ENCODE peak calls at places on chromosomes 11 and 22, in seven cellular contexts. One of them, this sample, is unnamed.
A peak's percentile ranks its signal among the peaks of the same experiment; 100 is the strongest.

GRCh38 chr11:132962026-132962425 is 570.3 kb downstream of the OPCML start:
- DNase-seq in MM.1S: no peak
- DNase-seq in GM23338: no peak
- DNase-seq in pancreas: no peak
- DNase-seq in A549: no peak
- DNase-seq in heart left ventricle: no peak
- DNase-seq in K562: no peak
- DNase-seq in this sample: no peak

GRCh38 chr11:118532852-118533768 is 2.1 kb downstream of the TMEM25 start:
- DNase-seq in MM.1S: no peak
- DNase-seq in GM23338: no peak
- DNase-seq in pancreas: no peak
- DNase-seq in A549: no peak
- DNase-seq in heart left ventricle: no peak
- DNase-seq in K562: no peak
- DNase-seq in this sample: no peak

GRCh38 chr11:10612217-10612862 is 43.9 kb upstream of the LYVE1 start:
- DNase-seq in MM.1S: no peak
- DNase-seq in GM23338: no peak
- DNase-seq in pancreas: no peak
- DNase-seq in A549: no peak
- DNase-seq in heart left ventricle: no peak
- DNase-seq in K562: no peak
- DNase-seq in this sample: no peak

GRCh38 chr11:66082936-66083698 is 13.0 kb downstream of the PACS1 start:
- DNase-seq in MM.1S: no peak
- DNase-seq in GM23338: no peak
- DNase-seq in pancreas: peak; percentile 52
- DNase-seq in A549: no peak
- DNase-seq in heart left ventricle: no peak
- DNase-seq in K562: peak; percentile 83
- DNase-seq in this sample: no peak

GRCh38 chr22:39209756-39210155 is 35.0 kb downstream of the PDGFB start:
- DNase-seq in MM.1S: no peak
- DNase-seq in GM23338: no peak
- DNase-seq in pancreas: peak; percentile 12
- DNase-seq in A549: no peak
- DNase-seq in heart left ventricle: no peak
- DNase-seq in K562: no peak
- DNase-seq in this sample: no peak

GRCh38 chr11:47672283-47672730 is 29.9 kb upstream of the MTCH2 start:
- DNase-seq in MM.1S: no peak
- DNase-seq in GM23338: no peak
- DNase-seq in pancreas: no peak
- DNase-seq in A549: peak; percentile 57
- DNase-seq in heart left ventricle: no peak
- DNase-seq in K562: peak; percentile 82
- DNase-seq in this sample: no peak

GRCh38 chr11:4891996-4892640 is 10.4 kb downstream of the OR51T1 start:
- DNase-seq in MM.1S: no peak
- DNase-seq in GM23338: peak; percentile 16
- DNase-seq in pancreas: no peak
- DNase-seq in A549: no peak
- DNase-seq in heart left ventricle: no peak
- DNase-seq in K562: peak; percentile 38
- DNase-seq in this sample: no peak

GRCh38 chr11:8081591-8082021 is 595 bp downstream of the TUB start:
- DNase-seq in MM.1S: no peak
- DNase-seq in GM23338: no peak
- DNase-seq in pancreas: no peak
- DNase-seq in A549: peak; percentile 20
- DNase-seq in heart left ventricle: no peak
- DNase-seq in K562: no peak
- DNase-seq in this sample: no peak

GRCh38 chr11:20127671-20128527 is 32.4 kb downstream of the DBX1 start:
- DNase-seq in MM.1S: peak; percentile 73
- DNase-seq in GM23338: peak; percentile 89
- DNase-seq in pancreas: peak; percentile 54
- DNase-seq in A549: peak; percentile 70
- DNase-seq in heart left ventricle: peak; percentile 72
- DNase-seq in K562: peak; percentile 81
- DNase-seq in this sample: peak; percentile 45

GRCh38 chr11:74749965-74750296 is 1.3 kb downstream of the RNF169 start:
- DNase-seq in MM.1S: no peak
- DNase-seq in GM23338: no peak
- DNase-seq in pancreas: no peak
- DNase-seq in A549: no peak
- DNase-seq in heart left ventricle: no peak
- DNase-seq in K562: peak; percentile 14
- DNase-seq in this sample: no peak

GRCh38 chr11:10770626-10771254 is 19.7 kb downstream of the CTR9 start:
- DNase-seq in MM.1S: peak; percentile 44
- DNase-seq in GM23338: peak; percentile 78
- DNase-seq in pancreas: peak; percentile 24
- DNase-seq in A549: peak; percentile 60
- DNase-seq in heart left ventricle: peak; percentile 52
- DNase-seq in K562: peak; percentile 61
- DNase-seq in this sample: peak; percentile 40

GRCh38 chr22:47092896-47093311 is 330.5 kb downstream of the TBC1D22A start:
- DNase-seq in MM.1S: no peak
- DNase-seq in GM23338: no peak
- DNase-seq in pancreas: no peak
- DNase-seq in A549: no peak
- DNase-seq in heart left ventricle: no peak
- DNase-seq in K562: peak; percentile 16
- DNase-seq in this sample: no peak

GRCh38 chr22:49789289-49790141 is 38.2 kb downstream of the BRD1 start:
- DNase-seq in MM.1S: no peak
- DNase-seq in GM23338: no peak
- DNase-seq in pancreas: no peak
- DNase-seq in A549: no peak
- DNase-seq in heart left ventricle: peak; percentile 41
- DNase-seq in K562: no peak
- DNase-seq in this sample: peak; percentile 50
- H3K4me3 ChIP-seq in MM.1S: no peak overlapping the region
- H3K4me3 ChIP-seq in GM23338: no peak overlapping the region
- H3K4me3 ChIP-seq in pancreas: no peak overlapping the region
- H3K4me3 ChIP-seq in A549: no peak overlapping the region
- H3K4me3 ChIP-seq in heart left ventricle: peak overlapping the region; percentile 29
- H3K4me3 ChIP-seq in K562: no peak overlapping the region
- H3K4me3 ChIP-seq in this sample: peak overlapping the region; percentile 3

GRCh38 chr11:15941206-15941770 is 415.1 kb downstream of the SOX6 start:
- DNase-seq in MM.1S: no peak
- DNase-seq in GM23338: peak; percentile 80
- DNase-seq in pancreas: no peak
- DNase-seq in A549: no peak
- DNase-seq in heart left ventricle: no peak
- DNase-seq in K562: peak; percentile 76
- DNase-seq in this sample: no peak

GRCh38 chr11:15938983-15939382 is 417.4 kb downstream of the SOX6 start:
- DNase-seq in MM.1S: no peak
- DNase-seq in GM23338: no peak
- DNase-seq in pancreas: no peak
- DNase-seq in A549: no peak
- DNase-seq in heart left ventricle: no peak
- DNase-seq in K562: no peak
- DNase-seq in this sample: no peak

GRCh38 chr11:15938362-15938725 is 418.0 kb downstream of the SOX6 start:
- DNase-seq in MM.1S: no peak
- DNase-seq in GM23338: no peak
- DNase-seq in pancreas: no peak
- DNase-seq in A549: no peak
- DNase-seq in heart left ventricle: no peak
- DNase-seq in K562: no peak
- DNase-seq in this sample: no peak

GRCh38 chr11:15942126-15942525 is 414.2 kb downstream of the SOX6 start:
- DNase-seq in MM.1S: no peak
- DNase-seq in GM23338: no peak
- DNase-seq in pancreas: no peak
- DNase-seq in A549: no peak
- DNase-seq in heart left ventricle: no peak
- DNase-seq in K562: no peak
- DNase-seq in this sample: no peak

GRCh38 chr11:15940462-15941205 is 415.7 kb downstream of the SOX6 start:
- DNase-seq in MM.1S: no peak
- DNase-seq in GM23338: no peak
- DNase-seq in pancreas: no peak
- DNase-seq in A549: no peak
- DNase-seq in heart left ventricle: no peak
- DNase-seq in K562: no peak
- DNase-seq in this sample: no peak
- H3K4me1 ChIP-seq in MM.1S: no peaks in the 10 kb centered on the region
- H3K4me1 ChIP-seq in GM23338: no peaks in the 10 kb centered on the region
- H3K4me1 ChIP-seq in pancreas: no peaks in the 10 kb centered on the region
- H3K4me1 ChIP-seq in A549: no peaks in the 10 kb centered on the region
- H3K4me1 ChIP-seq in heart left ventricle: no peaks in the 10 kb centered on the region
- H3K4me1 ChIP-seq in K562: peaks cover 14% of the 10 kb centered on the region
- H3K4me1 ChIP-seq in this sample: peaks cover 5% of the 10 kb centered on the region

DNA sequence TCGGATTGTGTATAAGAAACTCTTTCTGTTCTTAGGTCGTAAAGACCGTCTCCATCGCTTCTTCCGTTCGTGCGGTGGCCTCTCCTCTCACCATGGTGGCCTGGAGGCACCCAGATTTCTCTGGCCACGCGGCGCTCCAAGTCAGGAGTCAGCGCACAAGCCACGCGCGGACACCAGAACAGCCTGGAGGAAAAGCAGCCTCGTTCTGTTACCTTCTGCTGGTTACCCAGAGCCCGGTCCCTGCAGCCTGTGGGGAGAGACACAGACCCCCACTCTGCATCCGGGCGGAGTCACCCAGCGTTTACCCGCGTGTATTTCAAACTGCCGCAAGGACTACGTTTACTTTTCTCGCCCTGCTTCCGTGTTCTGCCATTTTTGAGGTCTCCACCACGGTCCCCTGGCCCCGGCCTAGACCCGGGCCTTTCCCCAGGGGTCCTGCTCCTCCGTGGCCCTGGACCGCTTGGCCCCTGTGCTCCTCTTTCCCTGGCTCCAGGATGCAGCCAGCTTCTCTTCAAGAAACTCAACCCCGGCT is 776.1 kb downstream of the BRD1 start:
- DNase-seq in MM.1S: no peak
- DNase-seq in GM23338: no peak
- DNase-seq in pancreas: no peak
- DNase-seq in A549: no peak
- DNase-seq in heart left ventricle: no peak
- DNase-seq in K562: no peak
- DNase-seq in this sample: no peak
- H3K4me3 ChIP-seq in MM.1S: no peak overlapping the region
- H3K4me3 ChIP-seq in GM23338: no peak overlapping the region
- H3K4me3 ChIP-seq in pancreas: peak overlapping the region; percentile 33
- H3K4me3 ChIP-seq in A549: no peak overlapping the region
- H3K4me3 ChIP-seq in heart left ventricle: peak overlapping the region; percentile 55
- H3K4me3 ChIP-seq in K562: no peak overlapping the region
- H3K4me3 ChIP-seq in this sample: peak overlapping the region; percentile 3

GRCh38 chr11:102116453-102117205 is 6.4 kb downstream of the YAP1 start:
- DNase-seq in MM.1S: no peak
- DNase-seq in GM23338: no peak
- DNase-seq in pancreas: no peak
- DNase-seq in A549: peak; percentile 23
- DNase-seq in heart left ventricle: no peak
- DNase-seq in K562: no peak
- DNase-seq in this sample: no peak
- H3K4me1 ChIP-seq in MM.1S: no peaks in the 10 kb centered on the region
- H3K4me1 ChIP-seq in GM23338: peaks cover 77% of the 10 kb centered on the region
- H3K4me1 ChIP-seq in pancreas: peaks cover 19% of the 10 kb centered on the region
- H3K4me1 ChIP-seq in A549: peaks cover 74% of the 10 kb centered on the region
- H3K4me1 ChIP-seq in heart left ventricle: peaks cover 59% of the 10 kb centered on the region
- H3K4me1 ChIP-seq in K562: no peaks in the 10 kb centered on the region
- H3K4me1 ChIP-seq in this sample: peaks cover 81% of the 10 kb centered on the region

DNA sequence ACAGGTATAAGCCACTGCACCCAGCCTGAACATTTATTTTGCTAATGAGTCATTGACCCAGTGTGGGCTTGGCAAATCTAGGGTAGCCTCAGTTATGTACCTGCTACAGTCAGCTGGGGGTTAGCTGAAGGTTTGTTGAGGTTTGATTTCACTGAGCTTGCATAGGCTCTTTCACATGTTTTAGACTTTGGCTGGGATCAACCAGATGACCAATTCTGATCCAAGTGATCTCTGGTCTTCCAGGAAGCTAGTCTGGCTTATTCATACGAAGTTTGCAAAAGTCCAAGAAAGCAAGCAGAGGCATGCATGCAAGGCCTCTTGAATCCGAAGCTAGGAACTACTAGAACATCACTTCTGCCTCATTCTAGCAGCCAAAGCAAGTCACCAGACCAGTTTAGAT is 21.0 kb downstream of the SERPING1 start:
- DNase-seq in MM.1S: no peak
- DNase-seq in GM23338: no peak
- DNase-seq in pancreas: no peak
- DNase-seq in A549: no peak
- DNase-seq in heart left ventricle: no peak
- DNase-seq in K562: no peak
- DNase-seq in this sample: no peak
- H3K4me3 ChIP-seq in MM.1S: no peak overlapping the region
- H3K4me3 ChIP-seq in GM23338: no peak overlapping the region
- H3K4me3 ChIP-seq in pancreas: no peak overlapping the region
- H3K4me3 ChIP-seq in A549: no peak overlapping the region
- H3K4me3 ChIP-seq in heart left ventricle: no peak overlapping the region
- H3K4me3 ChIP-seq in K562: no peak overlapping the region
- H3K4me3 ChIP-seq in this sample: no peak overlapping the region

This sample was measured in gastrocnemius medialis.